ENCODE peak calls at places on chromosomes 4 and X, in ten cellular contexts. One of them, this sample, is unnamed.

GRCh38 chrX:107716816-107717700 is 58.5 kb downstream of the TSC22D3 start:
- DNase-seq in fibroblast of the aortic adventitia: peak
- DNase-seq in progenitor cell of endocrine pancreas: peak
- DNase-seq in left ventricle myocardium inferior: peak
- DNase-seq in neural crest cell: peak
- DNase-seq in Calu3: peak
- DNase-seq in BJ: peak
- DNase-seq in GM13976: peak
- DNase-seq in HL-60: peak
- DNase-seq in right lobe of liver: peak
- DNase-seq in this sample: peak

GRCh38 chr4:82780398-82781231 is 18.0 kb downstream of the SCD5 start:
- DNase-seq in fibroblast of the aortic adventitia: peak
- DNase-seq in progenitor cell of endocrine pancreas: no peak
- DNase-seq in left ventricle myocardium inferior: peak
- DNase-seq in neural crest cell: no peak
- DNase-seq in Calu3: peak
- DNase-seq in BJ: no peak
- DNase-seq in GM13976: no peak
- DNase-seq in HL-60: no peak
- DNase-seq in right lobe of liver: peak
- DNase-seq in this sample: peak

GRCh38 chr4:74206088-74206826 is 48.3 kb downstream of the MTHFD2L start:
- DNase-seq in fibroblast of the aortic adventitia: peak
- DNase-seq in progenitor cell of endocrine pancreas: no peak
- DNase-seq in left ventricle myocardium inferior: no peak
- DNase-seq in neural crest cell: no peak
- DNase-seq in Calu3: no peak
- DNase-seq in BJ: peak
- DNase-seq in GM13976: peak
- DNase-seq in HL-60: no peak
- DNase-seq in right lobe of liver: no peak
- DNase-seq in this sample: no peak

GRCh38 chrX:45775462-45775861 is 574.8 kb upstream of the DIPK2B start:
- DNase-seq in fibroblast of the aortic adventitia: peak
- DNase-seq in progenitor cell of endocrine pancreas: no peak
- DNase-seq in left ventricle myocardium inferior: no peak
- DNase-seq in neural crest cell: no peak
- DNase-seq in Calu3: no peak
- DNase-seq in BJ: no peak
- DNase-seq in GM13976: no peak
- DNase-seq in HL-60: no peak
- DNase-seq in right lobe of liver: no peak
- DNase-seq in this sample: peak

GRCh38 chrX:10633722-10634121 is 13.3 kb upstream of the MID1 start:
- DNase-seq in fibroblast of the aortic adventitia: peak
- DNase-seq in progenitor cell of endocrine pancreas: no peak
- DNase-seq in left ventricle myocardium inferior: peak
- DNase-seq in neural crest cell: no peak
- DNase-seq in Calu3: peak
- DNase-seq in BJ: no peak
- DNase-seq in GM13976: no peak
- DNase-seq in HL-60: no peak
- DNase-seq in right lobe of liver: no peak
- DNase-seq in this sample: peak

GRCh38 chrX:106404512-106404911 is 207.3 kb upstream of the RADX start:
- DNase-seq in fibroblast of the aortic adventitia: no peak
- DNase-seq in progenitor cell of endocrine pancreas: no peak
- DNase-seq in left ventricle myocardium inferior: no peak
- DNase-seq in neural crest cell: no peak
- DNase-seq in Calu3: peak
- DNase-seq in BJ: no peak
- DNase-seq in GM13976: no peak
- DNase-seq in HL-60: no peak
- DNase-seq in right lobe of liver: no peak
- DNase-seq in this sample: peak

GRCh38 chr4:41069838-41070237 is 144.5 kb downstream of the APBB2 start:
- DNase-seq in fibroblast of the aortic adventitia: no peak
- DNase-seq in progenitor cell of endocrine pancreas: no peak
- DNase-seq in left ventricle myocardium inferior: no peak
- DNase-seq in neural crest cell: no peak
- DNase-seq in Calu3: no peak
- DNase-seq in BJ: no peak
- DNase-seq in GM13976: no peak
- DNase-seq in HL-60: no peak
- DNase-seq in right lobe of liver: no peak
- DNase-seq in this sample: no peak

GRCh38 chrX:30935985-30936384 is 46.9 kb upstream of the TAB3 start:
- DNase-seq in fibroblast of the aortic adventitia: peak
- DNase-seq in progenitor cell of endocrine pancreas: no peak
- DNase-seq in left ventricle myocardium inferior: no peak
- DNase-seq in neural crest cell: peak
- DNase-seq in Calu3: peak
- DNase-seq in BJ: no peak
- DNase-seq in GM13976: no peak
- DNase-seq in HL-60: no peak
- DNase-seq in right lobe of liver: peak
- DNase-seq in this sample: peak

GRCh38 chr4:163137581-163137980 is 29.1 kb downstream of the NAF1 start:
- DNase-seq in fibroblast of the aortic adventitia: no peak
- DNase-seq in progenitor cell of endocrine pancreas: no peak
- DNase-seq in left ventricle myocardium inferior: no peak
- DNase-seq in neural crest cell: no peak
- DNase-seq in Calu3: no peak
- DNase-seq in BJ: no peak
- DNase-seq in GM13976: no peak
- DNase-seq in HL-60: no peak
- DNase-seq in right lobe of liver: no peak
- DNase-seq in this sample: no peak

GRCh38 chrX:13790206-13791131 is 26.4 kb downstream of the GPM6B start:
- DNase-seq in fibroblast of the aortic adventitia: peak
- DNase-seq in progenitor cell of endocrine pancreas: no peak
- DNase-seq in left ventricle myocardium inferior: no peak
- DNase-seq in neural crest cell: no peak
- DNase-seq in Calu3: no peak
- DNase-seq in BJ: no peak
- DNase-seq in GM13976: no peak
- DNase-seq in HL-60: no peak
- DNase-seq in right lobe of liver: no peak
- DNase-seq in this sample: peak

GRCh38 chrX:1661048-1661921 is 46.4 kb downstream of the ASMT start:
- DNase-seq in fibroblast of the aortic adventitia: no peak
- DNase-seq in progenitor cell of endocrine pancreas: no peak
- DNase-seq in left ventricle myocardium inferior: peak
- DNase-seq in neural crest cell: no peak
- DNase-seq in Calu3: no peak
- DNase-seq in BJ: no peak
- DNase-seq in GM13976: peak
- DNase-seq in HL-60: peak
- DNase-seq in right lobe of liver: peak
- DNase-seq in this sample: no peak

GRCh38 chr4:140213736-140214135 is 59.8 kb upstream of the MAML3 start:
- DNase-seq in fibroblast of the aortic adventitia: peak
- DNase-seq in progenitor cell of endocrine pancreas: no peak
- DNase-seq in left ventricle myocardium inferior: no peak
- DNase-seq in neural crest cell: no peak
- DNase-seq in Calu3: no peak
- DNase-seq in BJ: no peak
- DNase-seq in GM13976: no peak
- DNase-seq in HL-60: no peak
- DNase-seq in right lobe of liver: no peak
- DNase-seq in this sample: peak

GRCh38 chr4:69830529-69831269 is 29.2 kb downstream of the SULT1E1 start:
- DNase-seq in fibroblast of the aortic adventitia: peak
- DNase-seq in progenitor cell of endocrine pancreas: no peak
- DNase-seq in left ventricle myocardium inferior: no peak
- DNase-seq in neural crest cell: no peak
- DNase-seq in Calu3: peak
- DNase-seq in BJ: no peak
- DNase-seq in GM13976: no peak
- DNase-seq in HL-60: no peak
- DNase-seq in right lobe of liver: peak
- DNase-seq in this sample: peak

GRCh38 chr4:88964450-88964849 is 92.5 kb downstream of the FAM13A start:
- DNase-seq in fibroblast of the aortic adventitia: no peak
- DNase-seq in progenitor cell of endocrine pancreas: no peak
- DNase-seq in left ventricle myocardium inferior: no peak
- DNase-seq in neural crest cell: no peak
- DNase-seq in Calu3: no peak
- DNase-seq in BJ: peak
- DNase-seq in GM13976: no peak
- DNase-seq in HL-60: no peak
- DNase-seq in right lobe of liver: no peak
- DNase-seq in this sample: peak

GRCh38 chr4:89110541-89110985 is 770 bp upstream of the TIGD2 start:
- DNase-seq in fibroblast of the aortic adventitia: no peak
- DNase-seq in progenitor cell of endocrine pancreas: no peak
- DNase-seq in left ventricle myocardium inferior: no peak
- DNase-seq in neural crest cell: no peak
- DNase-seq in Calu3: no peak
- DNase-seq in BJ: no peak
- DNase-seq in GM13976: no peak
- DNase-seq in HL-60: no peak
- DNase-seq in right lobe of liver: peak
- DNase-seq in this sample: peak

DNA sequence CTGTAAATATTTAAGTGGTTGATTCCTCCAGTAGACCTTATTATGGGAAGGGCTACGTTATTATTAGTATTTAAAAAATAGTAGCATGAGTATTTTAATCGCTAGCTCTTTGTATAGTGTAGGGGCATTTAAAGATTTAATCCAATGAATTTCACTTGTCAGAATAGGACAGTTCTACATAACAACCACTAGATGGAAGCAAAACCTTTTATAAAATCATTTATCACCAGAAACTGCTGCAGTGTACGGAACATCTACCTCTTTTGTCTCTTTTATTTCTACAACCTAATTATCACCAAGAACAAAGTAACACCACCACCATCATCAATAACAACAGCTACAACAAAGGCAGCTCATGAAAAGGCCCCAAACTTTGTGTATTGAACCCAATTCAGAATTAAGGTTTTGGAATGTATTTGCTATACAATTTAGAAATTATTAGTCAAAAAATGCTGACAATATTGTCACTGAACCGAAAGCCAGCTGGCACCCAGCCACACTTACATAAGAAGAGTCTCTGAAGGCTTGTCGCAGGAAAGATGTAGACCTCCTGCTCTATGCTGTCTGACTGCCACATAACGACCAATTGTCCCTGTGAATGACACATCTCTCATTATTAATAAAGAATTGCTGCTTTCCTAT is 260.9 kb upstream of the RPS6KA3 start:
- DNase-seq in fibroblast of the aortic adventitia: peak
- DNase-seq in progenitor cell of endocrine pancreas: no peak
- DNase-seq in left ventricle myocardium inferior: peak
- DNase-seq in neural crest cell: no peak
- DNase-seq in Calu3: no peak
- DNase-seq in BJ: no peak
- DNase-seq in GM13976: peak
- DNase-seq in HL-60: no peak
- DNase-seq in right lobe of liver: peak
- DNase-seq in this sample: peak
- TF ChIP-seq CTCF in fibroblast of the aortic adventitia: peak
- TF ChIP-seq CTCF in progenitor cell of endocrine pancreas: peak
- TF ChIP-seq CTCF in left ventricle myocardium inferior: peak
- TF ChIP-seq CTCF in neural crest cell: peak
- TF ChIP-seq CTCF in Calu3: peak
- TF ChIP-seq CTCF in BJ: peak
- TF ChIP-seq CTCF in GM13976: no peak
- TF ChIP-seq CTCF in HL-60: no peak
- TF ChIP-seq CTCF in right lobe of liver: peak
- TF ChIP-seq CTCF in this sample: peak

GRCh38 chr4:115042496-115042895 is 70.9 kb downstream of the NDST4 start:
- DNase-seq in fibroblast of the aortic adventitia: no peak
- DNase-seq in progenitor cell of endocrine pancreas: no peak
- DNase-seq in left ventricle myocardium inferior: no peak
- DNase-seq in neural crest cell: no peak
- DNase-seq in Calu3: no peak
- DNase-seq in BJ: no peak
- DNase-seq in GM13976: no peak
- DNase-seq in HL-60: no peak
- DNase-seq in right lobe of liver: no peak
- DNase-seq in this sample: peak
- TF ChIP-seq CTCF in fibroblast of the aortic adventitia: no peak
- TF ChIP-seq CTCF in progenitor cell of endocrine pancreas: peak
- TF ChIP-seq CTCF in left ventricle myocardium inferior: peak
- TF ChIP-seq CTCF in neural crest cell: peak
- TF ChIP-seq CTCF in Calu3: no peak
- TF ChIP-seq CTCF in BJ: peak
- TF ChIP-seq CTCF in GM13976: no peak
- TF ChIP-seq CTCF in HL-60: no peak
- TF ChIP-seq CTCF in right lobe of liver: no peak
- TF ChIP-seq CTCF in this sample: peak

GRCh38 chrX:74389016-74389415 is 32.3 kb upstream of the SLC16A2 start:
- DNase-seq in fibroblast of the aortic adventitia: no peak
- DNase-seq in progenitor cell of endocrine pancreas: no peak
- DNase-seq in left ventricle myocardium inferior: no peak
- DNase-seq in neural crest cell: no peak
- DNase-seq in Calu3: no peak
- DNase-seq in BJ: no peak
- DNase-seq in GM13976: no peak
- DNase-seq in HL-60: no peak
- DNase-seq in right lobe of liver: no peak
- DNase-seq in this sample: no peak

GRCh38 chrX:74382613-74383012 is 38.7 kb upstream of the SLC16A2 start:
- DNase-seq in fibroblast of the aortic adventitia: peak
- DNase-seq in progenitor cell of endocrine pancreas: peak
- DNase-seq in left ventricle myocardium inferior: peak
- DNase-seq in neural crest cell: peak
- DNase-seq in Calu3: peak
- DNase-seq in BJ: peak
- DNase-seq in GM13976: peak
- DNase-seq in HL-60: peak
- DNase-seq in right lobe of liver: peak
- DNase-seq in this sample: peak

GRCh38 chrX:74383611-74384010 is 37.7 kb upstream of the SLC16A2 start:
- DNase-seq in fibroblast of the aortic adventitia: peak
- DNase-seq in progenitor cell of endocrine pancreas: no peak
- DNase-seq in left ventricle myocardium inferior: no peak
- DNase-seq in neural crest cell: peak
- DNase-seq in Calu3: peak
- DNase-seq in BJ: no peak
- DNase-seq in GM13976: peak
- DNase-seq in HL-60: no peak
- DNase-seq in right lobe of liver: peak
- DNase-seq in this sample: peak
- TF ChIP-seq CTCF in fibroblast of the aortic adventitia: peak
- TF ChIP-seq CTCF in progenitor cell of endocrine pancreas: peak
- TF ChIP-seq CTCF in left ventricle myocardium inferior: peak
- TF ChIP-seq CTCF in neural crest cell: peak
- TF ChIP-seq CTCF in Calu3: no peak
- TF ChIP-seq CTCF in BJ: peak
- TF ChIP-seq CTCF in GM13976: peak
- TF ChIP-seq CTCF in HL-60: peak
- TF ChIP-seq CTCF in right lobe of liver: peak
- TF ChIP-seq CTCF in this sample: peak

DNA sequence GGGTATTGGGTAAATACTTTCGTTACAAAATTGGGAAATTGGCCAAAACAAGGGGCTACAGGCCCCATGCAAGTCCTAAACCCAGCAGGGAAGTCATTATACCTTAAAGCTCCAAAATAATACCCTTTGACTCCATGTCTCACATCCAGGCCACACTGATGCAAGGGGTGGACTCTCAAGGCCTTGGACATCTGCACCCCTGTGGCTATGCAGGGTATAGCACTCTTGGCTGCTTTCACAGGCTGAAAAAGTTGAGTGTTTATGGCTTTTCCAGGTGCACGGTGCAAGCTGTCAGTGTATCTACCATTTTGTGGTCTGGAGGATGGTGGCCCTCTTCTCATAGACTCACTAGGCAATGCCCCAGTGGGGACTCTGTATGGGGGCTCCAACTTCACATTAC is 326.5 kb downstream of the TEX13C start:
- DNase-seq in fibroblast of the aortic adventitia: no peak
- DNase-seq in progenitor cell of endocrine pancreas: no peak
- DNase-seq in left ventricle myocardium inferior: no peak
- DNase-seq in neural crest cell: no peak
- DNase-seq in Calu3: no peak
- DNase-seq in BJ: no peak
- DNase-seq in GM13976: no peak
- DNase-seq in HL-60: no peak
- DNase-seq in right lobe of liver: no peak
- DNase-seq in this sample: peak
- TF ChIP-seq CTCF in fibroblast of the aortic adventitia: peak
- TF ChIP-seq CTCF in progenitor cell of endocrine pancreas: peak
- TF ChIP-seq CTCF in left ventricle myocardium inferior: no peak
- TF ChIP-seq CTCF in neural crest cell: peak
- TF ChIP-seq CTCF in Calu3: no peak
- TF ChIP-seq CTCF in BJ: no peak
- TF ChIP-seq CTCF in GM13976: peak
- TF ChIP-seq CTCF in HL-60: no peak
- TF ChIP-seq CTCF in right lobe of liver: peak
- TF ChIP-seq CTCF in this sample: peak